ENCODE peak calls at places on chromosomes 16 and 17, in six cellular contexts. Y, S, Z, V, W and P are unnamed samples.

GRCh38 chr16:78480588-78480987 is 381.1 kb downstream of the WWOX start:
- DNase-seq in Y (no peak), S (no peak), Z (no peak), V (no peak), W (no peak), P (no peak)

GRCh38 chr16:64304376-64304775 is 817.5 kb downstream of the CDH11 start:
- DNase-seq in Y (no peak), S (no peak), Z (no peak), V (no peak), W (no peak), P (no peak)

GRCh38 chr16:67278773-67279295 is 498 bp upstream of the PLEKHG4 start:
- DNase-seq in Y (peak), S (no peak), Z (peak), V (no peak), W (no peak), P (no peak)

GRCh38 chr17:50164697-50164988 is 1.2 kb upstream of the SGCA start:
- DNase-seq in Y (no peak), S (no peak), Z (no peak), V (no peak), W (no peak), P (no peak)

GRCh38 chr17:41301204-41301790 is 1.4 kb downstream of the KRTAP29-1 start:
- DNase-seq in Y (no peak), S (no peak), Z (no peak), V (no peak), W (no peak), P (no peak)

GRCh38 chr17:39996162-39996561 is 15.6 kb downstream of the PSMD3 start:
- DNase-seq in Y (no peak), S (no peak), Z (no peak), V (no peak), W (no peak), P (no peak)

GRCh38 chr16:86494565-86495356 is 15.6 kb upstream of the FOXF1 start:
- DNase-seq in Y (no peak), S (no peak), Z (peak), V (no peak), W (no peak), P (no peak)

GRCh38 chr16:80883159-80883642 is 78.8 kb upstream of the CDYL2 start:
- DNase-seq in Y (no peak), S (no peak), Z (no peak), V (no peak), W (no peak), P (no peak)

GRCh38 chr17:42673885-42674754 is 2.7 kb downstream of the PLEKHH3 start:
- DNase-seq in Y (no peak), S (no peak), Z (peak), V (no peak), W (peak), P (no peak)

GRCh38 chr16:66512589-66513404 is 37.1 kb downstream of the TK2 start:
- DNase-seq in Y (no peak), S (no peak), Z (no peak), V (no peak), W (no peak), P (no peak)

GRCh38 chr17:68704897-68705296 is 103.7 kb upstream of the FAM20A start:
- DNase-seq in Y (no peak), S (no peak), Z (no peak), V (no peak), W (no peak), P (no peak)

GRCh38 chr16:28001642-28002041 is 61.9 kb downstream of the GSG1L start:
- DNase-seq in Y (no peak), S (no peak), Z (no peak), V (no peak), W (no peak), P (no peak)

GRCh38 chr17:6548578-6549330 is 7.6 kb downstream of the PITPNM3 start:
- DNase-seq in Y (no peak), S (no peak), Z (no peak), V (no peak), W (peak), P (no peak)

GRCh38 chr17:3917391-3917931 is 1.2 kb upstream of the P2RX1 start:
- DNase-seq in Y (no peak), S (no peak), Z (no peak), V (no peak), W (no peak), P (no peak)

GRCh38 chr17:16407911-16408588 is 7.3 kb upstream of the TRPV2 start:
- DNase-seq in Y (no peak), S (no peak), Z (peak), V (no peak), W (peak), P (no peak)

GRCh38 chr16:3582276-3583165 is 5.3 kb upstream of the NLRC3 start:
- DNase-seq in Y (no peak), S (no peak), Z (no peak), V (no peak), W (no peak), P (no peak)

GRCh38 chr17:72419866-72420774 is 299.3 kb downstream of the SOX9 start:
- DNase-seq in Y (no peak), S (no peak), Z (no peak), V (no peak), W (peak), P (no peak)

GRCh38 chr16:17318200-17318599 is 152.6 kb downstream of the XYLT1 start:
- DNase-seq in Y (no peak), S (no peak), Z (no peak), V (no peak), W (no peak), P (no peak)

GRCh38 chr17:40707720-40708119 is 4.2 kb upstream of the KRT24 start:
- DNase-seq in Y (no peak), S (no peak), Z (no peak), V (no peak), W (no peak), P (no peak)

GRCh38 chr16:73054131-73054496 is 6.2 kb upstream of the ZFHX3 start:
- DNase-seq in Y (no peak), S (no peak), Z (no peak), V (no peak), W (no peak), P (no peak)

GRCh38 chr16:4976611-4977145 is 18.5 kb downstream of the SEC14L5 start:
- DNase-seq in Y (no peak), S (no peak), Z (no peak), V (no peak), W (no peak), P (no peak)